ENCODE peak calls at places on chromosome 16, in six cellular contexts. O, G, A, V, K and X are unnamed samples. For H3K4me1 and H3K9me3, the result is how much of the 10 kb centered on the place peaks cover.

GRCh38 chr16:82832861-82833260 is 206.1 kb downstream of the CDH13 start:
- DNase-seq in G (no peak), O (no peak), K (no peak), V (no peak), A (no peak), X (no peak)

GRCh38 chr16:82814059-82814458 is 187.3 kb downstream of the CDH13 start:
- DNase-seq in K (no peak), V (no peak), G (no peak), O (no peak), A (no peak), X (no peak)

GRCh38 chr16:62657116-62657515 is 620.9 kb upstream of the CDH8 start:
- DNase-seq in A (no peak), V (no peak), K (no peak), G (no peak), O (no peak), X (no peak)

GRCh38 chr16:50155925-50156324 is 2.8 kb downstream of the TENT4B start:
- DNase-seq in O (no peak), A (no peak), V (no peak), K (no peak), G (no peak), X (no peak)

GRCh38 chr16:69440236-69440635 is 15.8 kb downstream of the CYB5B start:
- DNase-seq in O (no peak), K (no peak), A (no peak), V (no peak), G (no peak), X (no peak)

GRCh38 chr16:18983565-18984424 is at the start of gene TMC7:
- DNase-seq in G (peak), K (peak), A (peak), V (no peak), O (peak), X (no peak)

GRCh38 chr16:88761830-88762229 is 23.2 kb downstream of the PIEZO1 start:
- DNase-seq in A (no peak), K (peak), O (no peak), V (no peak), G (peak), X (no peak)

GRCh38 chr16:69408451-69408850 is 16.0 kb upstream of the CYB5B start:
- DNase-seq in A (no peak), K (peak), G (peak), V (no peak), O (no peak), X (no peak)

GRCh38 chr16:55056585-55057520 is 126.2 kb downstream of the IRX5 start:
- DNase-seq in O (peak), G (peak), K (no peak), V (no peak), A (peak), X (no peak)

GRCh38 chr16:56534847-56535383 is 15.1 kb upstream of the BBS2 start:
- DNase-seq in G (peak), V (no peak), A (no peak), O (no peak), K (no peak), X (no peak)

GRCh38 chr16:68414581-68414980 is 33.7 kb downstream of the SMPD3 start:
- DNase-seq in G (no peak), V (no peak), K (no peak), O (no peak), A (no peak), X (no peak)

GRCh38 chr16:80009971-80010659 is 409.6 kb upstream of the MAF start:
- DNase-seq in K (no peak), V (no peak), G (peak), O (no peak), A (no peak), X (no peak)

GRCh38 chr16:3459401-3460090 is 16.1 kb downstream of the NAA60 start:
- DNase-seq in O (no peak), A (no peak), V (peak), K (no peak), G (no peak), X (peak)

GRCh38 chr16:65392831-65393565 is 271.1 kb upstream of the CDH11 start:
- DNase-seq in V (no peak), G (no peak), K (no peak), A (no peak), O (no peak), X (no peak)

GRCh38 chr16:66481943-66482390 is 54.9 kb downstream of the BEAN1 start:
- DNase-seq in A (no peak), G (no peak), V (no peak), O (no peak), K (no peak), X (no peak)

GRCh38 chr16:15880434-15880833 is 8.0 kb downstream of the CEP20 start:
- DNase-seq in G (no peak), K (no peak), V (no peak), A (no peak), O (no peak), X (no peak)

GRCh38 chr16:15960124-15960971 is 10.9 kb downstream of the ABCC1 start:
- DNase-seq in O (no peak), K (no peak), V (no peak), G (no peak), A (no peak), X (no peak)

GRCh38 chr16:20242568-20243240 is 84.6 kb downstream of the GP2 start:
- DNase-seq in A (no peak), G (no peak), V (no peak), O (no peak), K (no peak), X (no peak)

GRCh38 chr16:86347090-86347489 is 163.2 kb upstream of the FOXF1 start:
- DNase-seq in V (no peak), K (no peak), O (no peak), A (no peak), G (no peak), X (no peak)

GRCh38 chr16:57324649-57325223 is 33.8 kb upstream of the CCL22 start:
- DNase-seq in K (no peak), A (no peak), O (no peak), V (no peak), G (no peak), X (no peak)

GRCh38 chr16:12231666-12232065 is 255.1 kb downstream of the SNX29 start:
- DNase-seq in V (no peak), O (no peak), G (no peak), K (no peak), A (no peak), X (no peak)

GRCh38 chr16:89653656-89654295 is 3.7 kb downstream of the CHMP1A start:
- DNase-seq in O (no peak), K (no peak), G (no peak), A (no peak), V (no peak), X (no peak)

GRCh38 chr16:57977418-57978069 is 6.6 kb upstream of the CNGB1 start:
- DNase-seq in G (no peak), V (no peak), K (no peak), A (no peak), O (no peak), X (no peak)

DNA sequence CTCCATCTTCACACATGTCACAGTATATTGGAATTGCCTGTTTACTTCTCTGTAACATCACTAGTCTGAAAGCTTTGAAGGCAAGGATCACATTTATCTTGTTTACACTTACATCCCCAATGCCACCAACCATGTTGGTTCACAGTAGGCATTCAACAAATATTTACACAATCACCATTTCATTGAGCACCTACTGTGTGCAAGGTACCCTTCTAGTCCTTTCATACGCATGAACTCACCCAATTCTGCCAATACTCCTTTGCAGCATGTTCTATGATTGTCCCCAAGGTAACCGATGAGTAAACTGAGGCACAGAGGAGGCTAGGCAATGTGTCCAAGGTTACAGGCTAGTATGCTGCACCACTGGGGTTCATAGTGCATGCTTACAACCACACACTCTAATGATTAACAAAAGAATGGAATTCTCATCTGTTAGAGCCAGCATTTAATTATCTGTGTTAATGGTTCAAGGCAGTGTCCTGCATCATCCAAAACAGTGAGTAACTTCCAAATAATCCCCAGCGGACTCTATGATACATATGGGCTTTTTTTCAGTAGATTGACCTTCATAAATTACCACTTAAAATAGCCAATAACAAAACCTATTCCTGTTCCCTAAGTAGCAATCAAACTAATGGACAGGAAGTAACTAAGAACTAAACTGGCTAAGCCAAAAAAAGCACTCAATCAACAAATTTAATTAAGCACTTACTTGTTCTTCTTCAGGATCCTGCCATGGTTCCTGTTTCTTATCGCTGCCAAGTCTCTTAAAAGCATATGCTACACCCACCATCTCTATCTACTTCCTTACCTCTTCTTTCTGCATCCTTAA is 364.6 kb upstream of the XYLT1 start:
- DNase-seq in G (no peak), V (no peak), O (no peak), A (no peak), K (no peak), X (no peak)
- H3K4me1 ChIP-seq in G (under half), V (under half), O (under half), A (under half), K (under half), X (under half)

DNA sequence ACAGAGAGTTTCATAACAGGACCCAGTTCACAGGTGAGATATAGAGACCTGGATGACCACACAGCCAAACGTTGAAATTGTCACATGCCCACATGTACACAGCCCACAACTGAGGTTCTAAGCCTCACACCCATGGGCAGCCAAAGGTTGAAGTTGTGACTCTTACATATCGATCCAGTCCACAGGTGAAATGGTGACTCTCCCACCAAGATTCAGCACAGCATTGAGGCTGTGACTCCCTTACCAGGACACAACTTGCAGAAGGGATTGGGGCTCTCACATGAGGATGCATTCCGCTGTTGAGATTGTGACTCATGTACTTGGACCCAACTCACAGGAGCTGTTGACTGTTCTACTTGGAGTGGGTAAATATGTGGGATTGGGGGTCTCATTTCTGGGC is 1836.4 kb downstream of the TP53TG3F start:
- DNase-seq in A (no peak), O (no peak), G (no peak), V (no peak), K (no peak), X (no peak)
- H3K9me3 ChIP-seq in A (half or more), O (under half), G (half or more), V (under half), K (under half), X (under half)

GRCh38 chr16:23137818-23138217 is 11.4 kb downstream of the USP31 start:
- DNase-seq in O (no peak), V (no peak), K (no peak), A (no peak), G (no peak), X (no peak)
- H3K4me1 ChIP-seq in O (under half), V (under half), K (under half), A (under half), G (under half), X (under half)

GRCh38 chr16:35258381-35258780 is 1799.0 kb downstream of the TP53TG3F start:
- DNase-seq in V (no peak), A (no peak), G (no peak), O (no peak), K (no peak), X (no peak)

GRCh38 chr16:35252356-35252936 is 1793.0 kb downstream of the TP53TG3F start:
- DNase-seq in K (no peak), A (no peak), V (no peak), G (no peak), O (no peak), X (no peak)

GRCh38 chr16:35255186-35255803 is 1795.9 kb downstream of the TP53TG3F start:
- DNase-seq in V (no peak), O (no peak), A (no peak), G (no peak), K (no peak), X (no peak)

DNA sequence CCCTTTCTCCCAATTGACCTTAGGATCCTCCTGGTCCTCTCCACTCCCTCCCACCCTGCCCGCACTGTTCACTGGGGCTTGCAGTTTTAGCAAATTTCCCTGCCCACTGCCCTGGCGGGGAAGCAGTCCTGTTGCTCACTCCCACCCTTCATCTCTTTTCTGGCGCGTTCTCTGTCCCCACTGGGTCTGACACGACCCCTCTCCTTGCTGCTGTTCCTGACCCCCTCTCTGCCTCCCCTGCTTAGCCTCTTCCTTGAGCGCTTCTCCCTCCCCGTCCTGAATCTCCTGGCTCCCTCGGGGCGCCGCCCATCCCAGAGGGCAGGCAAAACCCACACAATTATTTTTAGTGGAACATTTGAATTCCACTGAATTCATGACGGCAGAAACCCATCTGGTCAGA is 1796.4 kb downstream of the TP53TG3F start:
- DNase-seq in O (no peak), A (no peak), K (no peak), V (no peak), G (no peak), X (no peak)
- H3K9me3 ChIP-seq in O (under half), A (half or more), K (under half), V (under half), G (half or more), X (under half)

GRCh38 chr16:10322723-10323527 is 62.9 kb upstream of the ATF7IP2 start:
- DNase-seq in K (no peak), G (no peak), O (no peak), V (no peak), A (no peak), X (no peak)

GRCh38 chr16:10324210-10324609 is 61.7 kb upstream of the ATF7IP2 start:
- DNase-seq in G (no peak), V (no peak), O (no peak), K (no peak), A (no peak), X (no peak)

GRCh38 chr16:10325783-10326543 is 59.9 kb upstream of the ATF7IP2 start:
- DNase-seq in G (no peak), V (no peak), A (no peak), O (no peak), K (no peak), X (no peak)

GRCh38 chr16:10323528-10323869 is 62.4 kb upstream of the ATF7IP2 start:
- DNase-seq in A (no peak), V (no peak), G (no peak), K (no peak), O (no peak), X (no peak)

GRCh38 chr16:10326647-10327046 is 59.2 kb upstream of the ATF7IP2 start:
- DNase-seq in G (no peak), A (no peak), V (no peak), O (no peak), K (no peak), X (no peak)
- H3K4me1 ChIP-seq in G (under half), A (under half), V (under half), O (under half), K (under half), X (under half)

DNA sequence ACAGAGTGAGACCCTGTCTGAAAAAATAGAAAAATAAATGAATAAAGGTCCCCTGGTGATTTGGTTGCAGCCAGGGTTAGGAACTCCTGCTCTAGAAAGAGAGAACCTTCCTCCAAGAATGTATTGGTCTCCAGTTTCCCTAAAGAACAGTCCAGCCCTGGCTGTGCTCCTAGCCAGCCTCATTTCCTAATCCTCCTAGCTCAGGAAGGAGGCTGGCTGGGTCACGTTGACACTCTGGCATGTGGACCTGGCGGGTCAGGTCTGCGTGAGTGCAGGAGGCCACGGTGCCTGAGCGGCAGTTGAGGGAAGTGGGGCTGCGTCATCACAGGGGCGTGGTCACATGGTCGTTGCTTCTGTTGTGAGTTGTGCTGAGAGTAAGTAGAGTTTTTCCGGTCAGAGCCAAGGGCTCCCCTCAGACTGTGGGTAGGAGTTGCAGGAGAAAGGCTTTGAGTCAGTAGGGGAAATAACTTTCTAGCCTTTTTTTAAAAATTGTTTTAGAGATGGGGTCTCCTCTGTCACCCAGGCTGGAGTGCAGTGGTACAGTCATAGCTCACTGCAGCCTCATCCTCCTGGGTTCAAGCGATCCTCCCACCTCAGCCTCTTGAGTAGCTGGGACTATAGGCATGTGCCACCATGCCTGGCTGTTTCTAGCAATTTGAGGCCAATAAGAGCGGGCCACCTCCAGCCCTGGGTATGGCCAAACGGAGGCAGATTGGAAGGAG is 194.0 kb upstream of the CIBAR2 start:
- DNase-seq in K (peak), V (peak), O (no peak), A (peak), G (peak), X (peak)
- H3K9me3 ChIP-seq in K (under half), V (under half), O (under half), A (under half), G (under half), X (under half)

DNA sequence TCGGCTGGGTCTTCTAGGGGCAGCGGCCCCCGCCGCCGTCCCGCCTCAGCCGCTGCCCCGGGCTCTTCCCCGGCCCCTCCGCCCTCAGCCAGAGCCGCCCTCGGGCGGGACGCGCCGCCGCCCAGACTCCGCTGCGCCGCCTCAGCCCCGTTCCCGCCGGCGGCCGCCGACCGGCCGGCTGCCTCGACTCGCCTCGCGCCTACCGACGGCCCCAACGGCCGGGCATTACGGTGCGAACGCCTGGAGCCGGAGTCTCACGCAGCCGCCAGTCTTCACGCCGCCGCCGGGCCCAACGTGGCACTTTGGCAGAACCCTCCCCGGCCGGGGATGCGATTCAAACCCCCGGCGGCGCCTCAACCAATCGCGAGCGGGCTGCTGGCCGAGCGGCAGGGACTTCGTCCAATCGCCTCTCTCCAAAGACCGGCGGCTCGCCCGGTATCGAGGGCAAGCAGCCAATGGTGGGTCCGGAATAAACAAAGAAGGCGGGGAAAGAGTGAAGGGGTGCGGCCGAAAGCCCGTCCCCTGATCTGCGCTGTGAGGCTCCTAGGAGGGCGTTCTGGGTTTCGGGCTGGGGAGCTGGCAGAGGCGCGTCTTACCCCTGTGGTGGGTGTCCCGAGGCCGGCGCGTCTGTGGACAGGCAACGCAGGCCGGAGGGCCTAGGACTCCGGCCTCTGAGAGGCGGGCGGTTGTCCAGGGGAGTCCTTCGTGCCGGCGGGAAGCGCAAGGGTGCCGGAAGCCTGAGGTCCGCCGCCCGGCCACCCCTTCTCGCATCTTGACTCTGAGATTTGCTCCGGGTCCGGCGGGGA is at the start of gene CDR2:
- DNase-seq in A (peak), G (peak), V (peak), O (peak), K (peak), X (peak)
- H3K4me1 ChIP-seq in A (under half), G (under half), V (under half), O (under half), K (under half), X (under half)

GRCh38 chr16:87358250-87358649 is 25.3 kb downstream of the FBXO31 start:
- DNase-seq in A (no peak), K (no peak), O (no peak), G (no peak), V (no peak), X (no peak)
- H3K9me3 ChIP-seq in A (under half), K (under half), O (under half), G (under half), V (under half), X (under half)

DNA sequence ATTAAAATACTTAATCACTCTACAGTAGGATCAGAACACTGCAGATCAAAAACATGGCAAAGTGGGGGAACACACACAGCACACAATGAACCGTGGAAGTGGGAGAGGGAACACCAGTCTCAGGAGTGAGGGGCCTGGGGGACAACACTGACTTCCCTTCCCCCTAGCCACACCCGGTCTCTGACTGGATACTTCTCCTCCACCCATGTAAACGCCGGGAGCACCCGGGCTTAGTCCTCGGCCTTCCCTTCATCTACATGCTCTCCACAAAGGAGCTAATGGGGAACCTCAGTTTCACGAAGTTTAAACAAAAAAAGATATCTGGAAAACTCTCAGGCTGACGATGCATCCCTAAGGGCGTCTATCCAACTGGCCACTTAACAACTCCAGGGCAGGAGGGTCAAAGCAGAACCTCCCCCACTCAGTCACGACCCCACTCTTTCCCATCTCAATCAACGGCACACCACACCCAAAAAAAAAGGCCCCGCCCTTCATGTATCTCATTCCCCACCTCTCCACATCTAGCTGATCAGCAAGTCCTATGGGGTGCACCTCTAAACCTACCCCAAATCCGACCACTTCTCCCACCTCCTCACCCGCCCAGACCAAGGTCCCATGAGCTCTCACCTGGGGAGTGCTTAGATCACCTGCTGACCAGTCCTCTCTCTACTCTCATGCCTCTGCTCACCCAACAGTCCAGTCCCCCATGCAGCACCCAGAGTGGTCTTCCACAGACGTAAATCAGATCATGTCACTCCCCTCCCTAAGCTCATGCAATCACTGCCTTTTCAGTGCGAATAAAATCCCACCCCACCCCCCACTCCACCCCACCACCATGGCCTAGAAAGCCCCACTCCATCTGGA is 7.4 kb downstream of the ZDHHC7 start:
- DNase-seq in A (no peak), V (no peak), O (no peak), K (no peak), G (no peak), X (no peak)
- H3K4me1 ChIP-seq in A (under half), V (under half), O (under half), K (under half), G (half or more), X (under half)